ENCODE peak calls at places on chromosome 16, in nine cellular contexts. D is tibial nerve, J is heart left ventricle, F is ovary, P is H1, B is transverse colon, Q is testis, W is uterus, I is A549. O is an unnamed sample. For H3K4me1, the result is how much of the 10 kb centered on the place peaks cover.

GRCh38 chr16:68707341-68708152 is 29.5 kb upstream of the CDH1 start:
- DNase-seq in W (no peak), J (no peak), F (no peak), B (peak), P (peak), Q (peak), D (no peak), I (peak), O (no peak)

GRCh38 chr16:50841081-50841886 is 99.4 kb downstream of the CYLD start:
- DNase-seq in F (no peak), W (no peak), D (no peak), Q (peak), P (peak), J (no peak), I (no peak), B (no peak), O (peak)

GRCh38 chr16:22813223-22813945 is 578 bp upstream of the HS3ST2 start:
- DNase-seq in W (no peak), D (no peak), B (peak), P (peak), F (no peak), I (no peak), Q (peak), J (peak), O (peak)

GRCh38 chr16:77374384-77374783 is 60.5 kb downstream of the ADAMTS18 start:
- DNase-seq in F (no peak), J (no peak), I (no peak), W (no peak), Q (no peak), D (no peak), P (no peak), B (no peak), O (no peak)

GRCh38 chr16:75042423-75043174 is 43.8 kb downstream of the ZNRF1 start:
- DNase-seq in I (no peak), F (no peak), W (no peak), B (no peak), D (no peak), P (no peak), J (no peak), Q (no peak), O (peak)

GRCh38 chr16:50534091-50534490 is 14.1 kb upstream of the NKD1 start:
- DNase-seq in P (no peak), J (no peak), I (no peak), Q (no peak), F (no peak), B (no peak), D (no peak), W (no peak), O (no peak)

GRCh38 chr16:9297437-9298113 is 206.1 kb downstream of the HAPSTR1 start:
- DNase-seq in I (peak), J (no peak), D (no peak), Q (peak), W (peak), B (no peak), P (peak), F (no peak), O (peak)

GRCh38 chr16:77197747-77198146 is 1.5 kb upstream of the SYCE1L start:
- DNase-seq in D (no peak), Q (no peak), J (no peak), P (no peak), F (no peak), B (no peak), W (no peak), I (no peak), O (no peak)

GRCh38 chr16:69941251-69942098 is 9.7 kb upstream of the CLEC18A start:
- DNase-seq in W (no peak), J (no peak), D (peak), B (no peak), I (no peak), Q (peak), P (no peak), F (no peak), O (no peak)

GRCh38 chr16:26027060-26027459 is 335.3 kb downstream of the HS3ST4 start:
- DNase-seq in J (no peak), I (no peak), B (no peak), F (no peak), D (no peak), W (no peak), P (no peak), Q (no peak), O (no peak)

GRCh38 chr16:29804455-29805231 is 1.7 kb upstream of the MAZ start:
- DNase-seq in F (peak), D (peak), J (peak), P (no peak), W (no peak), I (no peak), Q (peak), B (peak), O (peak)

GRCh38 chr16:70685938-70686375 is at the start of gene MTSS2:
- DNase-seq in I (peak), P (peak), Q (peak), B (peak), J (peak), D (peak), W (peak), F (peak), O (peak)

GRCh38 chr16:17389392-17389791 is 81.4 kb downstream of the XYLT1 start:
- DNase-seq in P (no peak), F (no peak), B (no peak), I (no peak), Q (no peak), J (no peak), D (no peak), W (no peak), O (no peak)

DNA sequence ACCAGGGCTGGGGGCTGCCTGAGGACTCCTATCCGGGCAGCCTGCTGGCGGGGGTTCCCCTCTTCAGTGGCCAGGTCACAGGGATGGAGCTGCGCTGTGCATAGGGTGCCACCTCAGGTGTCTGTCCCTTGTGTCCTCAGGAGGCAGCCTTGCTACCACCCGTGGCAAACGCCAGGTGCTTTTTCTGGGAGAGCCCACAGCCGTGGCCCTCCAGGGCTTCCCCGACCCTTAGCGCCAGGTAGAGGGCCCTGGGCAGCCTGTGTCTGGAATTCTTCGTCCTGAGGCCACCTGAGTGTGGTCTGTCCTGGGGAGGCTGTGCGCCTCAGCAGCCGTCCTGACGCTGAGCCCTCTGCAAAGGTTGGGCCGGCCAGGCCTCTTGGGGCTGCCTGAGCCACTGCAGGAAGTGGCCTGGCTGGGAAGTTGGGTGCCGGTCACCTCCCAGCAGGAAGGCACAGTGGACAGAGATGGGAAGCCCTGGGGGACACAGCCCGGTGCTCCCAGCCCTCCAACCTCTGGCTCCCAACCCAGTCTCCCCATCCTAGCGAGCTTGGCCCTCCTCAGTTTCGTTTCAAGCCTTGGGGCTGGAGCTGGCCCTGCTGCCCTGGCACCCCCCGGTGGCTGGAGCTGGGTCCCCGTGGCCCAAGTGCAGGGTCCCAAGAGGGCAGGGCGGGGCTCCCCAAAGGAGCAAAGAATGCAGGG is 7.6 kb upstream of the BAIAP3 start:
- DNase-seq in Q (no peak), B (no peak), F (no peak), D (no peak), W (no peak), P (no peak), J (no peak), I (no peak), O (no peak)
- TF ChIP-seq POLR2A in Q (no peak), B (no peak), F (no peak), D (no peak), W (no peak), P (no peak), J (no peak), I (no peak), O (no peak)

GRCh38 chr16:67199808-67200198 is 872 bp downstream of the ELMO3 start:
- DNase-seq in F (no peak), J (no peak), Q (peak), P (peak), W (no peak), B (peak), I (no peak), D (no peak), O (no peak)
- H3K4me3 ChIP-seq in F (peak), J (no peak), Q (peak), P (peak), W (no peak), B (no peak), I (no peak), D (no peak), O (no peak)

GRCh38 chr16:589658-590159 is at the start of gene RAB40C:
- DNase-seq in W (peak), F (peak), P (peak), D (peak), J (peak), B (peak), Q (peak), I (peak), O (peak)
- H3K4me1 ChIP-seq in W (under half), F (under half), P (under half), D (under half), J (half or more), B (half or more), Q (under half), I (under half), O (under half)

GRCh38 chr16:3158498-3159314 is 23.9 kb downstream of the ZNF213 start:
- DNase-seq in W (peak), P (peak), D (peak), Q (peak), J (peak), I (peak), B (peak), F (peak), O (peak)
- TF ChIP-seq POLR2A in W (peak), P (no peak), D (peak), Q (no peak), J (no peak), I (peak), B (peak), F (peak), O (peak)

DNA sequence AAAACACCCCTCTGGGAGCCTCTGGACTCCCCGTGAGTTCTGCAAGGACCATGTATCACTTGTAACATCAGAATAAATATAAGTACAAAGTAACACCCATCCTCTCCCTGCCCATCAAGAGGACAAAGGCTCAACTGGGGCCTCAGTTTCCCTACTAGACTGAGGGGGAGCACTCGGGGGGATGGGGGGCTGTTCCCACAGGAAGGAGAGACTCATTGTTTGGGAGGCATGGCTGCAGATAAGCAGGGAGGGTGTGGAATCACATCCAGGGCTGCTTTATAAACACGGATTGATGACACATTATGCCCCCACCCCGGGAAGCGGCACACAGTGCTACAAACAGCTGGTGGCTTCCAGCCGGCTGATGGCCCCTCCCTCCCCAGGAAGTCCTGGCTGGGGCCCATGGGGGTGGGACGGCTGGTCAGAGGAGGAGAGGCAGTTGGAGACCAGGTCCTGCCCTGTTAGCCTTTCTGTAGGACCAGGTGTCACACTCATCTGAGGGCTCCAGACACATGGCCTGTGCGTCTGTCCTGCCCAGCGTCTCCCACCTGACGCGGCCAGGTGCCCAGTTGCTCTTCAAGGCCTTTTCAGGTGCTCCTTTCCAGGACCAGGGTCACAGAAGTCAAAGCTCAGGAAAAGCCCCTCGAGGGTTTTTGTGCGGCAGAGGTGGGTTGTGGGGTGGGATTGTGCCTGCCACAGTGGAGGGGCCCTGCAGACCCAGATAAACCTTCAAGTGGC is 1.3 kb upstream of the MPG start:
- DNase-seq in Q (peak), P (no peak), D (peak), B (peak), F (peak), W (peak), J (peak), I (no peak), O (peak)
- H3K4me3 ChIP-seq in Q (peak), P (no peak), D (no peak), B (no peak), F (peak), W (peak), J (peak), I (peak), O (no peak)

GRCh38 chr16:85704900-85705846 is 16.4 kb upstream of the GINS2 start:
- DNase-seq in P (no peak), D (no peak), J (no peak), W (no peak), F (no peak), Q (no peak), I (no peak), B (no peak), O (no peak)

GRCh38 chr16:85706449-85707034 is 17.8 kb upstream of the GINS2 start:
- DNase-seq in P (no peak), B (no peak), I (no peak), D (no peak), Q (no peak), F (no peak), J (no peak), W (no peak), O (no peak)

GRCh38 chr16:85708338-85708737 is 19.6 kb upstream of the GINS2 start:
- DNase-seq in Q (no peak), B (no peak), J (no peak), F (no peak), I (no peak), D (no peak), P (no peak), W (no peak), O (no peak)

GRCh38 chr16:85709766-85710423 is 21.1 kb upstream of the GINS2 start:
- DNase-seq in D (no peak), F (no peak), I (no peak), W (no peak), Q (no peak), B (no peak), J (no peak), P (no peak), O (no peak)

DNA sequence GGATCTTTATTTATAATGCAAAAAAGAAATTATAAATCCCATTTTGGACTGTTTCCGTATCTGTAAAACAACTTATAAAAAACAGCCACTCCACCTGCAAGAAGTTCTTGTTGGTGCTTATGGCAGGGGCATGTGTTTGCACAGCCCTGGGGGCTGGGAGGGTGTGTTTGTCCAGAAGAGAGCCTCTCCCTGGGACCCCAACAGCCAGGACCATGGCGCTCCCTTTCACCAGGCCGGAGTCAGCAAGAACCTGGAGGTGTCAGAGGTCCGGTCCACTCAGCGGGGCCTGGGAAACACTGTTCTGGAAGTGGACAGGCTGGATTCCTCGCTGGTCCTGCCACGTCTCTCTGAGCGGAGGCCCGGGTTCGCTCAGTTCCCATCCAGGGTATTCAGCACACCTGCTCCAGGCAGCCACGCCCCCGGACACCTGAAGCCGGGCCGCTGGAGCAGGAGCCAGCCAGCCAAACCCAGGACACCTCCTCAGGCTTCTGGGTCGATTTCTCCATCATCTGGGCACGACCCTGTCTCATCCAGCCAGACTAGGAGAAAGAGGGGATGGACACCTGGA is 18.9 kb upstream of the GINS2 start:
- DNase-seq in D (no peak), J (no peak), I (no peak), W (no peak), F (no peak), Q (no peak), P (no peak), B (peak), O (no peak)
- H3K4me1 ChIP-seq in D (under half), J (under half), I (under half), W (under half), F (under half), Q (under half), P (under half), B (under half), O (under half)

GRCh38 chr16:56988948-56989945 is at the start of gene NLRC5:
- DNase-seq in D (peak), I (peak), B (peak), Q (peak), P (peak), J (peak), F (peak), W (peak), O (peak)
- TF ChIP-seq POLR2A in D (peak), I (no peak), B (peak), Q (no peak), P (no peak), J (peak), F (peak), W (peak), O (peak)

GRCh38 chr16:11582157-11582814 is 4.4 kb downstream of the LITAF start:
- DNase-seq in J (no peak), I (no peak), P (no peak), F (no peak), D (no peak), Q (no peak), B (no peak), W (no peak), O (no peak)
- H3K4me3 ChIP-seq in J (no peak), I (no peak), P (peak), F (no peak), D (no peak), Q (no peak), B (no peak), W (no peak), O (no peak)

GRCh38 chr16:81478294-81478693 is 33.7 kb downstream of the CMIP start:
- DNase-seq in F (no peak), W (no peak), I (no peak), P (no peak), D (no peak), J (no peak), B (no peak), Q (no peak), O (no peak)
- H3K4me1 ChIP-seq in F (under half), W (under half), I (half or more), P (under half), D (under half), J (half or more), B (under half), Q (under half), O (half or more)

O was measured in adrenal gland.